ENCODE peak calls at places on chromosomes 13 and 19, in eight cellular contexts. T is Peyer's patch; I is Panc1; P is heart right ventricle; M is endodermal cell; Z is CD8-positive, alpha-beta T cell; H is prostate gland; A is cardiac muscle cell. Q is an unnamed sample.

GRCh38 chr13:108917581-108917980 is 288.2 kb downstream of the MYO16 start:
- DNase-seq in H (no peak), T (no peak), M (no peak), Z (no peak), P (no peak), I (no peak), A (no peak), Q (no peak)

GRCh38 chr19:45130888-45131615 is 29.7 kb downstream of the NKPD1 start:
- DNase-seq in I (no peak), P (no peak), Z (no peak), H (peak; percentile 21), A (no peak), T (no peak), M (no peak), Q (no peak)

GRCh38 chr19:2949939-2950285 is 5.1 kb upstream of the ZNF77 start:
- DNase-seq in I (no peak), Z (no peak), T (no peak), M (no peak), P (no peak), A (peak; percentile 79), H (no peak), Q (no peak)

GRCh38 chr13:99217461-99218101 is 16.9 kb downstream of the UBAC2 start:
- DNase-seq in I (no peak), T (no peak), P (no peak), M (no peak), Z (peak; percentile 49), A (no peak), H (no peak), Q (no peak)

GRCh38 chr13:74325106-74325505 is 190.9 kb upstream of the KLF12 start:
- DNase-seq in M (no peak), P (no peak), I (no peak), T (no peak), H (peak; percentile 22), Z (no peak), A (peak; percentile 18), Q (peak; percentile 25)

GRCh38 chr19:33446156-33446917 is 72.8 kb downstream of the CEBPG start:
- DNase-seq in T (no peak), I (no peak), M (no peak), H (no peak), P (no peak), A (no peak), Z (no peak), Q (no peak)

GRCh38 chr13:80036845-80037504 is 304.0 kb downstream of the SPRY2 start:
- DNase-seq in Z (no peak), T (peak; percentile 22), H (no peak), A (no peak), P (no peak), I (no peak), M (no peak), Q (no peak)

GRCh38 chr19:32404939-32405430 is 585 bp upstream of the DPY19L3 start:
- DNase-seq in M (no peak), H (peak; percentile 36), Z (no peak), P (peak; percentile 80), A (peak; percentile 61), T (peak; percentile 28), I (no peak), Q (peak; percentile 72)

GRCh38 chr19:33472696-33473624 is 48.6 kb downstream of the PEPD start:
- DNase-seq in H (no peak), A (no peak), T (no peak), I (no peak), M (peak; percentile 40), P (no peak), Z (no peak), Q (no peak)

GRCh38 chr13:77874406-77874805 is 44.2 kb downstream of the EDNRB start:
- DNase-seq in T (no peak), M (no peak), Z (no peak), P (no peak), H (no peak), A (no peak), I (no peak), Q (no peak)

GRCh38 chr13:26721251-26721939 is 39.2 kb downstream of the GPR12 start:
- DNase-seq in M (no peak), Z (peak; percentile 33), I (no peak), T (peak; percentile 35), A (no peak), P (no peak), H (no peak), Q (no peak)

GRCh38 chr19:16778796-16779411 is 50.3 kb upstream of the SIN3B start:
- DNase-seq in Z (peak; percentile 38), I (peak; percentile 72), H (no peak), T (peak; percentile 68), P (peak; percentile 33), A (peak; percentile 46), M (peak; percentile 89), Q (peak; percentile 9)

GRCh38 chr19:15101479-15102082 is 5.6 kb upstream of the SYDE1 start:
- DNase-seq in T (peak; percentile 30), I (peak; percentile 30), M (peak; percentile 90), Z (peak; percentile 55), P (no peak), A (peak; percentile 48), H (no peak), Q (peak; percentile 20)

GRCh38 chr13:45602183-45602582 is 13.4 kb downstream of the ERICH6B start:
- DNase-seq in M (no peak), T (no peak), H (peak; percentile 6), P (no peak), A (no peak), I (no peak), Z (no peak), Q (no peak)

GRCh38 chr19:6828306-6828697 is 55.8 kb downstream of the VAV1 start:
- DNase-seq in A (no peak), P (no peak), T (no peak), H (no peak), M (peak; percentile 86), Z (no peak), I (no peak), Q (no peak)

GRCh38 chr13:103878891-103879605 is 812.8 kb upstream of the SLC10A2 start:
- DNase-seq in Z (no peak), H (no peak), A (no peak), I (no peak), T (no peak), P (no peak), M (no peak), Q (no peak)

GRCh38 chr19:28324275-28325060 is 888.5 kb downstream of the UQCRFS1 start:
- DNase-seq in Z (no peak), M (peak; percentile 65), H (no peak), I (no peak), P (no peak), T (no peak), A (peak; percentile 22), Q (no peak)
- TF ChIP-seq CTCF in Z (no peak), M (peak; percentile 80), H (no peak), I (peak; percentile 36), P (no peak), T (no peak), A (peak; percentile 17), Q (no peak)

DNA sequence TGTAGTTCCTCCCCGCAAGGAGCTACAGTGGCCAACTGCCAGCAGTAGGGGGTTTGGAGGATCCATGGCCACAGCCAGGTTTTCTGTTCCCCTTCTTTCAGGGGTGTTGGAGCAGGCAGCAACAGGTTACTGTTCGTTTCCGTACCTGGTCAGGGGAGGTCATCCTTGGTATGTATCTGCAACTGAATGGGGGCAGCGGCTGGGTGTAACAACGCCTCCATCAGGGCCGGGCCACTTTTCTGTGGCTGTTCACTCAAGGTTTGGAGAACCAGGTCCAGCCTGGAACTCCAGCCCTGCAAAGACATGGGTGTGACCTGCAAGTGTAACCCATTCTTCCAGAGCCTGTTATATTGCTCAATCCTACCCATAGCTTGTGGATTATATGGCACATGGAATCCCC is 732.3 kb upstream of the MIR17HG start:
- DNase-seq in I (no peak), M (no peak), P (no peak), T (no peak), A (no peak), Z (no peak), H (no peak), Q (no peak)
- H3K4me3 ChIP-seq in I (no peak overlapping the region), M (no peak overlapping the region), P (no peak overlapping the region), T (no peak overlapping the region), A (no peak overlapping the region), Z (no peak overlapping the region), H (no peak overlapping the region), Q (no peak overlapping the region)

DNA sequence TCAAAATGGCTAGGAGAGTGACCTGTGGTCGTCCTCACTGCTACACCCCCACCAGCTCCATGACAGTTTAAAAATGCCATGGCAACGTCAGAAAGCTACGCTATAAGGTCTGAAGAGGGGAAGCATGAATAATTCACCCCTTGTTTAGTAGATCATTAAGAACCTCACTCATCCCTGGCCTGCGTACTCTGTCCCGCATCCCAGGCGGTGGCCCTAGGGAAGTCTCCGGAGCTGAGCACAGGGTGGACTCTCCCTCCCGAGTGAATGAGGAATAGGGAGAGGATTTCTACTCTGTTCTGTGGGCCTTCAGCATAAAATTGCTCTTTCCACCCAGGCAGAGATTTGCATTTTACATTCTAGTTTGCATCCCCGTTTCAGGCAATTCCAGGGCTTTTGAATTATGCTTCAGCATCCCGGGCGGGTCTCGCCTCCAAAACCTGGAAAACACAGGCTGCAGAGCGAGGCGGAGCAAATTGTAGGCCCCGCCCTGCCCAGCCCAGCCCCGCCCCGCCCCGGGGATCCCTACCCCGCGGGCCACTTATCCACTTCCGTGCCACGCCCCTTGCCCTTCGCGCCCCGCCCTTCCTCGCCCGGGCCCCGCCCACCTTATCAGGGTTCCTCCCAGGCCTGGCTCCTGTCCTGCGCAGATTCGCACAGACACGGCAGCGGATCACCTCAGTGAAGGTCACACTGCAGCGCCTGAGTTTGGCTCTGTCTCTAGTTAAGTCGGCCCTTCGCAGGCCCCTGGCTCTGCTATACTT is 7.5 kb upstream of the ZNF525 start:
- DNase-seq in H (no peak), T (no peak), P (peak; percentile 27), A (no peak), M (no peak), Z (no peak), I (no peak), Q (no peak)
- H3K9me3 ChIP-seq in H (no peaks in the 10 kb centered on the region), T (no peaks in the 10 kb centered on the region), P (peaks cover 70% of the 10 kb centered on the region), A (no peaks in the 10 kb centered on the region), M (peaks cover 46% of the 10 kb centered on the region), Z (peaks cover 28% of the 10 kb centered on the region), I (peaks cover 34% of the 10 kb centered on the region), Q (no peaks in the 10 kb centered on the region)

GRCh38 chr19:40466219-40467006 is at the start of gene SPTBN4:
- DNase-seq in H (no peak), I (no peak), A (no peak), T (peak; percentile 29), M (peak; percentile 58), Z (peak; percentile 68), P (peak; percentile 41), Q (peak; percentile 56)
- TF ChIP-seq CTCF in H (no peak), I (no peak), A (no peak), T (no peak), M (no peak), Z (no peak), P (no peak), Q (no peak)

Q was measured in thyroid gland.